ENCODE peak calls at places on chromosomes 3 and 15, in five cellular contexts. Y, V, F, K and A are unnamed samples.

GRCh38 chr15:59646271-59646670 is 11.0 kb downstream of the GTF2A2 start:
- DNase-seq in Y (no peak), V (no peak), F (no peak), K (no peak), A (no peak)

GRCh38 chr3:128875556-128876120 is 3.8 kb upstream of the ACAD9 start:
- DNase-seq in Y (peak; percentile 54), V (no peak), F (peak; percentile 39), K (peak; percentile 82), A (peak; percentile 53)

GRCh38 chr3:30720586-30721313 is 114.3 kb downstream of the TGFBR2 start:
- DNase-seq in Y (no peak), V (no peak), F (no peak), K (no peak), A (no peak)

GRCh38 chr15:32855942-32856341 is 138.1 kb downstream of the GREM1 start:
- DNase-seq in Y (no peak), V (no peak), F (no peak), K (no peak), A (no peak)

GRCh38 chr15:89192136-89192535 is 29.2 kb downstream of the RLBP1 start:
- DNase-seq in Y (no peak), V (no peak), F (no peak), K (no peak), A (no peak)

GRCh38 chr15:68983821-68984517 is 30.5 kb upstream of the NOX5 start:
- DNase-seq in Y (no peak), V (no peak), F (no peak), K (no peak), A (no peak)

GRCh38 chr15:87816811-87817210 is 439.7 kb downstream of the NTRK3 start:
- DNase-seq in Y (no peak), V (no peak), F (no peak), K (no peak), A (no peak)

GRCh38 chr3:9781978-9782575 is 10.2 kb downstream of the TADA3 start:
- DNase-seq in Y (peak; percentile 23), V (no peak), F (no peak), K (no peak), A (no peak)

GRCh38 chr3:42067324-42067723 is 23.8 kb upstream of the TRAK1 start:
- DNase-seq in Y (peak; percentile 73), V (no peak), F (no peak), K (no peak), A (no peak)

GRCh38 chr3:7205535-7206331 is 344.8 kb downstream of the GRM7 start:
- DNase-seq in Y (no peak), V (no peak), F (no peak), K (peak; percentile 20), A (no peak)

GRCh38 chr3:70943886-70944285 is 631.4 kb upstream of the MDFIC2 start:
- DNase-seq in Y (no peak), V (no peak), F (no peak), K (no peak), A (no peak)

GRCh38 chr3:5197470-5198312 is 10.2 kb downstream of the EDEM1 start:
- DNase-seq in Y (peak; percentile 94), V (no peak), F (no peak), K (peak; percentile 89), A (peak; percentile 96)

GRCh38 chr15:69723404-69724097 is 270.9 kb downstream of the RPLP1 start:
- DNase-seq in Y (peak; percentile 40), V (peak; percentile 70), F (no peak), K (no peak), A (no peak)

GRCh38 chr3:98243843-98244242 is 20.2 kb upstream of the OR5H6 start:
- DNase-seq in Y (no peak), V (no peak), F (no peak), K (no peak), A (no peak)

GRCh38 chr3:109413049-109413448 is 75.7 kb upstream of the DPPA4 start:
- DNase-seq in Y (no peak), V (no peak), F (no peak), K (no peak), A (no peak)

GRCh38 chr3:80550154-80550553 is 782.4 kb upstream of the ROBO1 start:
- DNase-seq in Y (no peak), V (no peak), F (no peak), K (no peak), A (no peak)

GRCh38 chr3:176376531-176376930 is 820.8 kb downstream of the TBL1XR1 start:
- DNase-seq in Y (no peak), V (no peak), F (no peak), K (no peak), A (no peak)

GRCh38 chr3:161274691-161275298 is 53.7 kb downstream of the NMD3 start:
- DNase-seq in Y (peak; percentile 66), V (no peak), F (no peak), K (peak; percentile 70), A (peak; percentile 57)

GRCh38 chr15:69140306-69140705 is 20.1 kb upstream of the GLCE start:
- DNase-seq in Y (no peak), V (no peak), F (no peak), K (no peak), A (no peak)

GRCh38 chr15:40367038-40367672 is 9.1 kb downstream of the DISP2 start:
- DNase-seq in Y (no peak), V (peak; percentile 78), F (peak; percentile 63), K (no peak), A (no peak)

GRCh38 chr3:135412475-135412874 is 553.1 kb upstream of the PPP2R3A start:
- DNase-seq in Y (no peak), V (no peak), F (no peak), K (no peak), A (no peak)

GRCh38 chr3:47000198-47000815 is 20.8 kb downstream of the NBEAL2 start:
- DNase-seq in Y (no peak), V (no peak), F (no peak), K (no peak), A (no peak)

GRCh38 chr15:92616621-92617179 is 38.9 kb downstream of the FAM174B start:
- DNase-seq in Y (no peak), V (no peak), F (no peak), K (no peak), A (no peak)

GRCh38 chr3:152202976-152203626 is 65.6 kb upstream of the MBNL1 start:
- DNase-seq in Y (peak; percentile 34), V (no peak), F (no peak), K (peak; percentile 49), A (no peak)
- H3K4me3 ChIP-seq in Y (peak overlapping the region; percentile 60), V (peak overlapping the region; percentile 44), F (no peak overlapping the region), K (peak overlapping the region; percentile 93), A (no peak overlapping the region)

DNA sequence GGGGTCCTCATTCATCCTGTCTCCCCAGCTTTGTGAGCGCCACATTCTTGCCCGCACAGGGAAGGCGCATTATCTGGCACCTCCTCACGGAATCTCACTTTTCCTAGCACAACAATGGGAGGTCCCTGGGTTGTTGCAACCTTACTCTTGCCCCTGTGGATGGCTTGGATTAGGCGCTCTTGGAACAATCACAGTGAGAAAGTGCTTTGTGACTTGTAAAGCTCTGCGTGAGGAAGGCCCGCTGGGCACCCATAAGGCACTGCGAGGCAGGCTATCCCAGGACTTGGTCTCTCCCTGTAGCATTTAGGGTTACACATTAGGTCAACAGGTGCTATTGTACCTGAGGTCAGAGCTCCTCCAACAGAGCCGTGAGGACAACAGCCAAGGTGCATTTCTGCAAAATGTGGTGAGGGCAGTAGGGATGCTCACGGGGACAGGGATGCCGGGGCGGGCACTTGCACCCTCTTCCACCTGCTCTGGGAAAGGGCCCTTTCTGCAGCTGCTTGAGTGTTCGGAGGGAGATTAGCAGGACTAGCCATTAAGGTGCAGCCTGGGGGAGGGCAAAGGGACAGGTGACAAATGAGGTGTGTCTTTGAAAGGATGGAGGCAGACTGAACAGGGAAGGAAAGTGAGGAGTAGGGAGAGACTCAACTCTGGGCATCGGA is 13.9 kb upstream of the LRRC15 start:
- DNase-seq in Y (no peak), V (no peak), F (peak; percentile 3), K (no peak), A (no peak)
- H3K4me3 ChIP-seq in Y (no peak overlapping the region), V (no peak overlapping the region), F (no peak overlapping the region), K (no peak overlapping the region), A (no peak overlapping the region)

GRCh38 chr15:45157056-45157455 is 27.3 kb downstream of the DUOX1 start:
- DNase-seq in Y (no peak), V (no peak), F (no peak), K (no peak), A (no peak)
- H3K4me3 ChIP-seq in Y (no peak overlapping the region), V (no peak overlapping the region), F (no peak overlapping the region), K (no peak overlapping the region), A (no peak overlapping the region)

DNA sequence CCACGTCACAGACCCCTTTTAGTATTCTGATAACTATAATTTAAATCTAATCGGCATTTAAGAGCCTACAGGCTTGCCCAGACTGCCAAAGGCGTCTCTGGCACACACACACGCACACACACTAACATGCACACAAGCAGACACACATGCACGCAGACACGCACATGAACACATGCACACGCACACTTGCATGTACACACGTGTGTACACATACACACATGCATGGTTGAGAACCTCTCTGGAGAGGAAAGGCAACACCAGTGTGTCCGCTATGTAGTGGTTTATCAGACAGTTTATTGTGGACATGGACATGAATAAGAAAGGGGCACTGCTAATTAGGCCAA is 102.1 kb downstream of the FBLN2 start:
- DNase-seq in Y (no peak), V (no peak), F (no peak), K (no peak), A (no peak)
- H3K4me3 ChIP-seq in Y (no peak overlapping the region), V (no peak overlapping the region), F (no peak overlapping the region), K (no peak overlapping the region), A (no peak overlapping the region)

GRCh38 chr3:66410371-66410770 is 90.5 kb downstream of the LRIG1 start:
- DNase-seq in Y (no peak), V (no peak), F (no peak), K (no peak), A (no peak)
- H3K4me3 ChIP-seq in Y (no peak overlapping the region), V (no peak overlapping the region), F (no peak overlapping the region), K (no peak overlapping the region), A (no peak overlapping the region)

DNA sequence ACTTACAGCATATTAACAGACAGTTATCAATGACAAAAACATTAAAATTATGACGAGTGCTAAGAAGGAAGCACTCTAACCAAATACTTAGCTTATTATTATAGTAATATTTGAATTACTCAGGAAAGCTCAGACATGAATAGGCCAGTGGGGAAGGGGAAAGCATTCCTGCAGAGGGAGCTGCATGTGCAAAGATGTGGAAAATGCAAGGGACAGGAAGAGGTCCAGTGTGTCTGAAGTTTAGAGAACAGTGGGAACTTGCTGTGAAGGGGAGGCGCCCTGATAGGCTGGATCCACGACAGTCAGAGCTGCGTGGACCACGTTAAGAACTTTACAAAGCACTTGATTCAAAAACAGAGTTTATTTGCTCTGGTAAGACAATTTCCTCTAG is 1.2 kb upstream of the SPICE1 start:
- DNase-seq in Y (no peak), V (no peak), F (peak; percentile 33), K (no peak), A (no peak)
- H3K4me3 ChIP-seq in Y (no peak overlapping the region), V (peak overlapping the region; percentile 85), F (no peak overlapping the region), K (peak overlapping the region; percentile 81), A (no peak overlapping the region)

DNA sequence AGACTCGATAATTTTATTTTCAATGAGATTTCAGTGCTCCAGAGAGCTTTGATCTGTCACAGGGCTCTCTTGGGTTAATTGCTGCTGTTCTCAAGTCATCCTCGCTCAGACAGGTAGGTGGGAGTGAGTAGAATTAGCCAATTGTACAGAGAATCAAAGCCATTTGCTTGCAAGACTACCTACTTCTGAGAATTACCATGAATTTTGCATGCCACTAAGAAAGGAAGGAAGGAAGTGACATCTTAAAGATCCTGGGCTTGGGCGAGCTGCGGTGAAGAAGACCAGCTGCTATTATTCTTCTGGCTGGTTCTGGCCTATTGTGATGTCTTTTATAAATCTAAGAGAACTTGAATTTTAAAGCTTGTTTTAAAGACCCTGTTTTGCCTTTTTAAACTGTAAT is 154.1 kb upstream of the LPP start:
- DNase-seq in Y (peak; percentile 93), V (no peak), F (no peak), K (peak; percentile 97), A (peak; percentile 64)
- H3K4me3 ChIP-seq in Y (peak overlapping the region; percentile 60), V (no peak overlapping the region), F (no peak overlapping the region), K (peak overlapping the region; percentile 78), A (no peak overlapping the region)

GRCh38 chr3:65955792-65956477 is 82.8 kb downstream of the MAGI1 start:
- DNase-seq in Y (no peak), V (no peak), F (peak; percentile 46), K (no peak), A (no peak)
- H3K4me3 ChIP-seq in Y (no peak overlapping the region), V (no peak overlapping the region), F (no peak overlapping the region), K (no peak overlapping the region), A (no peak overlapping the region)